ENCODE peak calls at places on chromosomes 4 and X, in four cellular contexts. G is NT2/D1, N is colonic mucosa, F is pancreas. Y is an unnamed sample.

GRCh38 chrX:49042581-49043219 is 457 bp downstream of the TFE3 start:
- DNase-seq in G (no peak), N (no peak), F (peak; percentile 75), Y (peak; percentile 75)

GRCh38 chrX:136182394-136182793 is 35.1 kb downstream of the FHL1 start:
- DNase-seq in G (no peak), N (no peak), F (no peak), Y (no peak)

GRCh38 chrX:119708936-119709335 is 16.0 kb upstream of the SEPTIN6 start:
- DNase-seq in G (no peak), N (no peak), F (no peak), Y (no peak)

GRCh38 chr4:26871611-26872010 is 11.0 kb downstream of the STIM2 start:
- DNase-seq in G (no peak), N (no peak), F (no peak), Y (no peak)

GRCh38 chr4:121817701-121818100 is 6.0 kb downstream of the CCNA2 start:
- DNase-seq in G (no peak), N (no peak), F (no peak), Y (no peak)

GRCh38 chr4:168587326-168588125 is 90.7 kb downstream of the PALLD start:
- DNase-seq in G (no peak), N (no peak), F (no peak), Y (peak; percentile 62)

GRCh38 chrX:31287861-31288260 is 216.0 kb upstream of the FTHL17 start:
- DNase-seq in G (no peak), N (no peak), F (no peak), Y (no peak)

GRCh38 chr4:189029961-189030360 is 890.7 kb downstream of the TRIML1 start:
- DNase-seq in G (no peak), N (no peak), F (no peak), Y (no peak)

GRCh38 chr4:84908876-84909275 is 57.6 kb downstream of the WDFY3 start:
- DNase-seq in G (no peak), N (no peak), F (no peak), Y (no peak)

GRCh38 chrX:13015536-13016236 is 28.7 kb downstream of the FAM9C start:
- DNase-seq in G (no peak), N (no peak), F (no peak), Y (no peak)

GRCh38 chr4:73727685-73728084 is 12.7 kb upstream of the CXCL8 start:
- DNase-seq in G (no peak), N (no peak), F (no peak), Y (no peak)

GRCh38 chr4:113901994-113902787 is 77.3 kb downstream of the ARSJ start:
- DNase-seq in G (no peak), N (peak; percentile 79), F (peak; percentile 84), Y (no peak)

GRCh38 chrX:47030339-47030738 is 47.9 kb upstream of the RGN start:
- DNase-seq in G (peak; percentile 63), N (peak; percentile 21), F (no peak), Y (no peak)

GRCh38 chrX:25873196-25873595 is 264.9 kb upstream of the MAGEB18 start:
- DNase-seq in G (no peak), N (no peak), F (no peak), Y (no peak)

GRCh38 chr4:20337261-20337664 is 85.6 kb downstream of the SLIT2 start:
- DNase-seq in G (no peak), N (no peak), F (no peak), Y (no peak)

GRCh38 chr4:126071346-126072333 is 756.9 kb downstream of the FAT4 start:
- DNase-seq in G (no peak), N (no peak), F (no peak), Y (no peak)

GRCh38 chr4:1990348-1990645 is 18.5 kb downstream of the NELFA start:
- DNase-seq in G (no peak), N (peak; percentile 13), F (no peak), Y (no peak)

GRCh38 chr4:173262363-173262762 is 71.8 kb downstream of the HMGB2 start:
- DNase-seq in G (no peak), N (no peak), F (no peak), Y (no peak)

GRCh38 chrX:64850371-64851082 is 125.7 kb downstream of the ZC4H2 start:
- DNase-seq in G (no peak), N (no peak), F (no peak), Y (no peak)

GRCh38 chr4:92305148-92305877 is 1.5 kb downstream of the GRID2 start:
- DNase-seq in G (peak; percentile 77), N (no peak), F (peak; percentile 80), Y (peak; percentile 62)

GRCh38 chrX:69323786-69324720 is 158.8 kb upstream of the PJA1 start:
- DNase-seq in G (no peak), N (no peak), F (no peak), Y (no peak)

GRCh38 chr4:182297659-182298058 is 54.5 kb downstream of the TENM3 start:
- DNase-seq in G (no peak), N (no peak), F (no peak), Y (no peak)

GRCh38 chrX:123731987-123732678 is 719 bp downstream of the THOC2 start:
- DNase-seq in G (no peak), N (peak; percentile 32), F (peak; percentile 47), Y (no peak)

GRCh38 chrX:143472334-143472938 is 44.8 kb downstream of the SPANXN3 start:
- DNase-seq in G (no peak), N (no peak), F (no peak), Y (no peak)

GRCh38 chrX:114058988-114059418 is 524.9 kb upstream of the HTR2C start:
- DNase-seq in G (no peak), N (peak; percentile 58), F (no peak), Y (no peak)

GRCh38 chr4:48375651-48376291 is 34.4 kb downstream of the SLAIN2 start:
- DNase-seq in G (no peak), N (peak; percentile 78), F (no peak), Y (no peak)

GRCh38 chr4:165814256-165815010 is 58.6 kb upstream of the TLL1 start:
- DNase-seq in G (no peak), N (no peak), F (no peak), Y (no peak)

GRCh38 chrX:137051978-137052640 is 18.3 kb upstream of the GPR101 start:
- DNase-seq in G (no peak), N (peak; percentile 52), F (peak; percentile 83), Y (peak; percentile 88)

GRCh38 chr4:89800527-89801103 is 36.3 kb downstream of the SNCA start:
- DNase-seq in G (no peak), N (no peak), F (no peak), Y (no peak)

GRCh38 chr4:138595731-138596465 is 353.7 kb upstream of the SLC7A11 start:
- DNase-seq in G (no peak), N (no peak), F (no peak), Y (no peak)

GRCh38 chr4:55175779-55176231 is 50.4 kb upstream of the KDR start:
- DNase-seq in G (no peak), N (no peak), F (no peak), Y (no peak)

GRCh38 chr4:4780634-4781287 is 78.7 kb upstream of the MSX1 start:
- DNase-seq in G (no peak), N (no peak), F (no peak), Y (no peak)

GRCh38 chr4:85772470-85772869 is 297.5 kb downstream of the ARHGAP24 start:
- DNase-seq in G (no peak), N (no peak), F (no peak), Y (no peak)

GRCh38 chr4:78845469-78845868 is 69.3 kb downstream of the BMP2K start:
- DNase-seq in G (no peak), N (no peak), F (no peak), Y (no peak)

GRCh38 chr4:85498068-85498733 is 23.3 kb downstream of the ARHGAP24 start:
- DNase-seq in G (no peak), N (no peak), F (no peak), Y (peak; percentile 83)

GRCh38 chr4:1542226-1542490 is 135.9 kb upstream of the NKX1-1 start:
- DNase-seq in G (no peak), N (no peak), F (peak; percentile 20), Y (no peak)

GRCh38 chrX:130825509-130825908 is 77.5 kb downstream of the ENOX2 start:
- DNase-seq in G (no peak), N (no peak), F (no peak), Y (no peak)

GRCh38 chr4:1582227-1582626 is 101.9 kb downstream of the FAM53A start:
- DNase-seq in G (no peak), N (no peak), F (peak; percentile 63), Y (peak; percentile 76)

GRCh38 chr4:127555106-127555505 is 77.7 kb upstream of the INTU start:
- DNase-seq in G (no peak), N (no peak), F (no peak), Y (no peak)

DNA sequence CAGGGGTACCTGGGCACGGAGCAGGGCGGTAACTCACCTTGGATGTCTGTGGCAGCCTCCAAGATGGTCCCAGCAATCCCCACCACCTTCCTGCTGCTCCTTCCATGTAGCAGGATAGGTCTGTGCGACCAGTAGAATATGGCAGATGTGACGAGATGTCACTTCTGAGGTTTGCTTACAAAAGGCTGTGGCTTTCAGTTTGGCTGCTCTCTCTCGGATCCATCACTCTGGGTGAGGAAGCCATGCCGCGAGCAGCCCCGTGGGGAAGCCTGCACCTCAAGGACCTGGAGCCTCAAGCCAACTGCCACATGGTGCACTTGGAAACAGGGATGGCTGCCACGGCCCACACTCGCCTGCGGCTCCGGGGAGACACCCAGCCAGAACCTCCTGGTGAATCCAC is 37.6 kb downstream of the WFS1 start:
- DNase-seq in G (no peak), N (no peak), F (peak; percentile 37), Y (no peak)
- H3K4me1 ChIP-seq in G (no peaks in the 10 kb centered on the region), N (no peaks in the 10 kb centered on the region), F (no peaks in the 10 kb centered on the region), Y (no peaks in the 10 kb centered on the region)

GRCh38 chrX:56943264-56943663 is 52.1 kb downstream of the SPIN3 start:
- DNase-seq in G (no peak), N (no peak), F (no peak), Y (no peak)

GRCh38 chrX:56947695-56948094 is 47.6 kb downstream of the SPIN3 start:
- DNase-seq in G (no peak), N (no peak), F (no peak), Y (no peak)
- H3K4me1 ChIP-seq in G (no peaks in the 10 kb centered on the region), N (no peaks in the 10 kb centered on the region), F (no peaks in the 10 kb centered on the region), Y (no peaks in the 10 kb centered on the region)

DNA sequence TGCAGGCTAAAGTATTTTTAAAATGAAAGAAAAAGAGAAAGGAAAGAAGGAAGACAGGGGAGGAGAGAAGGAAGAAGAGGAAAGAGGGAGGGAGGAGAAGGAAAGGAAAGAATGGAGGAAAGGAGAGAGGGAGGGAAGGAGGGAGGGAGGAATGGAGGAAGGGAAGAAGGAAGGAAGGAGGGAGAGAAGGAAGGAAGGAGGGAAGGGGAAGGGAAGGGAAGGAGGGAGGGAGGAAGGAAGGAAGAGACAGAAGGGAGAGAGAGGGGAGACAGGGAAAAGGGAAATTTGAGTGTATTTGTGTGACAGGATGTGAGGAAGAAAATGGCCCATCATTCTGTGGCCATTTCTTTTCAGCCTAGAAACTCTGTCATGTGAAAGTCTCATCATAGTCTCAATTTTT is 14.9 kb upstream of the PLAC1 start:
- DNase-seq in G (no peak), N (no peak), F (no peak), Y (no peak)
- H3K4me1 ChIP-seq in G (no peaks in the 10 kb centered on the region), N (no peaks in the 10 kb centered on the region), F (no peaks in the 10 kb centered on the region), Y (no peaks in the 10 kb centered on the region)

GRCh38 chr4:82890913-82891727 is at the start of gene SEC31A:
- DNase-seq in G (peak; percentile 81), N (peak; percentile 97), F (peak; percentile 98), Y (peak; percentile 99)

GRCh38 chr4:82891728-82892466 is 944 bp upstream of the SEC31A start:
- DNase-seq in G (no peak), N (no peak), F (no peak), Y (no peak)

GRCh38 chr4:82890602-82890912 is 396 bp downstream of the SEC31A start:
- DNase-seq in G (no peak), N (no peak), F (no peak), Y (no peak)

GRCh38 chr4:82886145-82886942 is 4.6 kb downstream of the SEC31A start:
- DNase-seq in G (no peak), N (no peak), F (no peak), Y (no peak)

GRCh38 chr4:82889287-82889686 is 1.7 kb downstream of the SEC31A start:
- DNase-seq in G (no peak), N (no peak), F (no peak), Y (no peak)
- H3K4me1 ChIP-seq in G (no peaks in the 10 kb centered on the region), N (no peaks in the 10 kb centered on the region), F (peaks cover 9% of the 10 kb centered on the region), Y (no peaks in the 10 kb centered on the region)

Y was measured in aorta.